ENCODE peak calls at places on chromosome 11, in six cellular contexts. U, N, X, Y, Z and O are unnamed samples.
A peak's percentile ranks its signal among the peaks of the same experiment; 100 is the strongest.

GRCh38 chr11:2574553-2575535 is 125.0 kb downstream of the KCNQ1OT1 start:
- DNase-seq in U (no peak), N (peak; percentile 7), X (no peak), Y (no peak), Z (peak; percentile 14), O (no peak)

GRCh38 chr11:92227233-92227593 is 2.6 kb downstream of the FAT3 start:
- DNase-seq in U (no peak), N (no peak), X (no peak), Y (no peak), Z (no peak), O (no peak)

GRCh38 chr11:125378596-125378995 is 117.5 kb downstream of the FEZ1 start:
- DNase-seq in U (no peak), N (no peak), X (no peak), Y (no peak), Z (no peak), O (no peak)

GRCh38 chr11:19344661-19345518 is 104.1 kb upstream of the E2F8 start:
- DNase-seq in U (peak; percentile 77), N (no peak), X (peak; percentile 73), Y (no peak), Z (peak; percentile 46), O (peak; percentile 54)

GRCh38 chr11:20865161-20865560 is 195.8 kb downstream of the NELL1 start:
- DNase-seq in U (no peak), N (no peak), X (no peak), Y (no peak), Z (no peak), O (no peak)

GRCh38 chr11:47259178-47259977 is 1.6 kb downstream of the NR1H3 start:
- DNase-seq in U (peak; percentile 23), N (no peak), X (peak; percentile 63), Y (no peak), Z (peak; percentile 55), O (peak; percentile 33)

GRCh38 chr11:33207408-33207985 is 46.2 kb upstream of the CSTF3 start:
- DNase-seq in U (no peak), N (peak; percentile 51), X (peak; percentile 80), Y (no peak), Z (peak; percentile 40), O (no peak)

GRCh38 chr11:58928082-58928574 is 11.2 kb upstream of the GLYATL1 start:
- DNase-seq in U (no peak), N (no peak), X (no peak), Y (no peak), Z (no peak), O (no peak)

GRCh38 chr11:10294289-10294953 is 402 bp upstream of the SBF2 start:
- DNase-seq in U (no peak), N (peak; percentile 67), X (peak; percentile 88), Y (peak; percentile 42), Z (peak; percentile 53), O (no peak)

GRCh38 chr11:130213143-130213978 is 53.8 kb downstream of the ST14 start:
- DNase-seq in U (peak; percentile 47), N (no peak), X (peak; percentile 36), Y (no peak), Z (peak; percentile 69), O (peak; percentile 51)

GRCh38 chr11:57260937-57261783 is 24.1 kb upstream of the APLNR start:
- DNase-seq in U (no peak), N (no peak), X (no peak), Y (no peak), Z (no peak), O (peak; percentile 3)

GRCh38 chr11:122721201-122721963 is 65.9 kb downstream of the UBASH3B start:
- DNase-seq in U (no peak), N (no peak), X (no peak), Y (peak; percentile 59), Z (no peak), O (no peak)

GRCh38 chr11:117621226-117621625 is 175.8 kb downstream of the DSCAML1 start:
- DNase-seq in U (no peak), N (no peak), X (peak; percentile 12), Y (peak; percentile 48), Z (no peak), O (peak; percentile 44)

GRCh38 chr11:87778341-87778740 is 396.9 kb downstream of the RAB38 start:
- DNase-seq in U (no peak), N (no peak), X (no peak), Y (no peak), Z (no peak), O (no peak)

GRCh38 chr11:114501901-114502300 is 57.8 kb downstream of the NXPE1 start:
- DNase-seq in U (no peak), N (no peak), X (no peak), Y (no peak), Z (no peak), O (no peak)

GRCh38 chr11:107018274-107018901 is at the start of gene GUCY1A2:
- DNase-seq in U (peak; percentile 51), N (peak; percentile 56), X (peak; percentile 6), Y (no peak), Z (peak; percentile 38), O (peak; percentile 15)

GRCh38 chr11:107017433-107018227 is 646 bp downstream of the GUCY1A2 start:
- DNase-seq in U (peak; percentile 75), N (peak; percentile 72), X (peak; percentile 51), Y (no peak), Z (peak; percentile 64), O (peak; percentile 63)

GRCh38 chr11:107018902-107019493 is 722 bp upstream of the GUCY1A2 start:
- DNase-seq in U (no peak), N (peak; percentile 76), X (peak; percentile 75), Y (peak; percentile 77), Z (peak; percentile 71), O (no peak)

GRCh38 chr11:107014871-107015270 is 3.4 kb downstream of the GUCY1A2 start:
- DNase-seq in U (no peak), N (no peak), X (peak; percentile 7), Y (no peak), Z (no peak), O (no peak)

DNA sequence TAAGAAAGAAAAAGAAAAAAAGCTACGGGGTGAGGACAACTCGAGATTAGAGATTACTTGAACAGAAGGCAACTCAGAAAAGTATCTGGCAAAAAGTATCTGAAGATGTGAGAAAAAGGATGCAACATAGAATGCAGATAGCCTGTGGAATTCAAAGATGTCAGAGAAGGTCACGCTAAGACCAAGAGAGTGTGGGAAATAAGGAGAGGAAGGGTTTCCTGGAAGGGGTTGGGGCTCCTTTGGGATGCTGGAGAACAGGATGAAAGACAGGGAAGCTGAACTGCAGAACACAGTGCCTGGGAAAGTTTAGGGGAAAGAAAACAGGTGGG is 1.2 kb downstream of the GUCY1A2 start:
- DNase-seq in U (no peak), N (no peak), X (peak; percentile 10), Y (no peak), Z (peak; percentile 30), O (no peak)
- H3K4me3 ChIP-seq in U (peak overlapping the region; percentile 47), N (peak overlapping the region; percentile 40), X (peak overlapping the region; percentile 19), Y (peak overlapping the region; percentile 52), Z (peak overlapping the region; percentile 53), O (no peak overlapping the region)

DNA sequence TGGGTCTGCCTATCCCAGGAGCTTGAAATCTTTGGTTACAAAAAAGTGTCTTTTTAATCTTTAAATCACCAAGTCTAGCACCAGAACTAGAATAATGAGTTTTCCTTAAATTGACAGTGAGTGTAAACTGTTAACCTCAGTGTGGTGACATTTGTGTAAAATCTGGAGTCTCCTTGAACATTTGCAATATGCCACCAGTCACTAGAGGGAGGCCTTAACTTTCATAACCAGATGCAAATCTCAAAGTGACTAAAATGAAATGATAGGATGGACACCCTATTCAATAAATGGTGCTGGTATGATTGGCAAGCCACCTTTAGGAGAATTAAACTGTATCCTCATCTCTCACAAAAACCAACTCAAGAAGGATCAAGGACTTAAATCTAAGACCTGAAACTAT is 8.3 kb upstream of the SCGB1D2 start:
- DNase-seq in U (peak; percentile 37), N (no peak), X (no peak), Y (no peak), Z (no peak), O (peak; percentile 6)
- TF ChIP-seq CTCF in U (peak; percentile 26), N (no peak), X (peak; percentile 8), Y (no peak), Z (no peak), O (peak; percentile 2)

GRCh38 chr11:12353534-12353933 is 23.8 kb upstream of the PARVA start:
- DNase-seq in U (no peak), N (no peak), X (no peak), Y (no peak), Z (no peak), O (no peak)
- H3K4me3 ChIP-seq in U (no peak overlapping the region), N (no peak overlapping the region), X (no peak overlapping the region), Y (no peak overlapping the region), Z (no peak overlapping the region), O (no peak overlapping the region)

DNA sequence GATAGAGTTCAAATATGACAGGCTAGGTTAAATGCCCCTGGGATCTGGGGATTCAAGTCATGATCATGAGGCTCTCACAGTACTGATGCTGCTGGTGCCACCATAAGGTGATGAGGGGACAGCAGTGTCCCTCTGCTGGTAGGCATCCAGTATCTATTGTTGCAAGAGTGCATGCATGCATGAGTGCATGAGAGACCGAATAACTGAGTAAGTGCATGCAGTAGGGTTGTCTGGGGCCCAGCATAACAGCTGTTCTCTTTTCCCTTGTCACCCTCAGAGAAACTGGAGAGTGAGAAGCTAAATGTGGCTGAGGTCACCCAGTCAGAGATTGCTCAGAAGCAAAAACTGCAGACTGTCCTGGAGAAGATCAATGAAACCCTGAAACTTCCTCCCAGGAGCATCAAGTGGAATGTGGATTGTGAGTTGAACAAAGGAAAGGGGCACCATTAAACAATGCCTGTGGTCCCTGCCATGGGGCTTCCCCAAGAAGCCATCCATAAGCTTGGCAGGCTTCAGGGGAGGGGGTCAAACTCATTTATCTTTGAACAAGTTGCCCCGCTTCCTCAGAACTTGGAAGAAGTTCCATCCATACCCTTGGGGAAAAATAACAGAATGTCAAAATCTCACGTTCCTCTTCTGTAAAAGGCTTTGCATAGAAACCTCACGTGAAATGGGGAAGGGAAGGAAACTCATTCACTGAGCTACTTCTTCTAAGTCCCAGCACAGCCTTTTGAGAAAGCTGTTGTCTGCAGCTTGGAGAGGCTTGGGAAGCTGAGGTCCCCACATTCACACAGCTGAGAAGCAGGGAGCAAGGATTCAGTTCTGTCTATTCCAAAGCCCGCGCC is 119.0 kb downstream of the PARVA start:
- DNase-seq in U (no peak), N (no peak), X (no peak), Y (no peak), Z (no peak), O (peak; percentile 15)
- TF ChIP-seq CTCF in U (peak; percentile 19), N (no peak), X (peak; percentile 18), Y (peak; percentile 48), Z (peak; percentile 9), O (no peak)

GRCh38 chr11:69640260-69640994 is 529 bp upstream of the CCND1 start:
- DNase-seq in U (peak; percentile 40), N (no peak), X (no peak), Y (no peak), Z (peak; percentile 72), O (no peak)
- H3K4me3 ChIP-seq in U (peak overlapping the region; percentile 65), N (peak overlapping the region; percentile 70), X (peak overlapping the region; percentile 85), Y (peak overlapping the region; percentile 98), Z (peak overlapping the region; percentile 85), O (no peak overlapping the region)

GRCh38 chr11:82174610-82175009 is 559.1 kb downstream of the FAM181B start:
- DNase-seq in U (no peak), N (no peak), X (no peak), Y (peak; percentile 0), Z (no peak), O (no peak)
- TF ChIP-seq CTCF in U (peak; percentile 46), N (no peak), X (peak; percentile 31), Y (peak; percentile 34), Z (peak; percentile 24), O (peak; percentile 40)

DNA sequence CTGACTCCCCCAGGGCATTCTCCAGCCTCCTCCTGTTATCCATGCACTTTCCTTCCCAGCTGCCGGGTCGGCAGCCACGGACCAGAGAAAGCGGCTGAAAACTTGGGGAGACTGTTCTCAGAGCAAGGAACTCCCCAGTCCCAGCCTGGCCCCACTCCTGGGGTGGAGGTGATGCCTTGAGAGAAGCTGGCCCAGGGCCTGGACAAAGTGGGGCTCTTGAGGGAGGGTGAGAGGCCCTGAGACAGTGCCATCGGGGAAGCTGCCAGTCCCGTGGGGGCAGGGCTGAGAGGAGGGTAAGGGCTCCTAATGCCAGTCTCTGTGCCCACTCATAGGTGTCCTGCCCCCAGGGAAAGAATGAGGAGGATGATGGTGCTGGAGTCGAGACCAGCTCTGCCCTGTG is 53.8 kb downstream of the FLRT1 start:
- DNase-seq in U (no peak), N (no peak), X (no peak), Y (no peak), Z (no peak), O (no peak)
- H3K4me3 ChIP-seq in U (no peak overlapping the region), N (no peak overlapping the region), X (no peak overlapping the region), Y (no peak overlapping the region), Z (no peak overlapping the region), O (no peak overlapping the region)